ENCODE peak calls at places on chromosome 2, in six cellular contexts. H, E, K, P, T and B are unnamed samples. For H3K4me1, the result is how much of the 10 kb centered on the place peaks cover.

GRCh38 chr2:230944123-230944653 is 19.1 kb upstream of the GPR55 start:
- DNase-seq in H (no peak), E (no peak), K (peak), P (no peak), T (no peak), B (no peak)

GRCh38 chr2:197159681-197160211 is 150.8 kb downstream of the ANKRD44 start:
- DNase-seq in H (peak), E (peak), K (peak), P (no peak), T (peak), B (no peak)

GRCh38 chr2:197306024-197306690 is 4.4 kb downstream of the ANKRD44 start:
- DNase-seq in H (no peak), E (no peak), K (no peak), P (no peak), T (no peak), B (no peak)

GRCh38 chr2:25307949-25308557 is 33.7 kb downstream of the DNMT3A start:
- DNase-seq in H (no peak), E (no peak), K (no peak), P (no peak), T (no peak), B (no peak)

GRCh38 chr2:121303531-121304263 is 18.7 kb upstream of the TFCP2L1 start:
- DNase-seq in H (no peak), E (no peak), K (peak), P (no peak), T (no peak), B (no peak)

GRCh38 chr2:72629062-72629461 is 196.8 kb downstream of the EXOC6B start:
- DNase-seq in H (no peak), E (no peak), K (no peak), P (no peak), T (peak), B (no peak)

GRCh38 chr2:45786030-45786830 is 134.8 kb downstream of the PRKCE start:
- DNase-seq in H (no peak), E (no peak), K (no peak), P (no peak), T (no peak), B (no peak)

GRCh38 chr2:207558106-207558505 is 28.3 kb downstream of the CREB1 start:
- DNase-seq in H (peak), E (no peak), K (peak), P (no peak), T (peak), B (no peak)

GRCh38 chr2:178877874-178878273 is 70.7 kb upstream of the TTN start:
- DNase-seq in H (no peak), E (no peak), K (no peak), P (no peak), T (no peak), B (no peak)

GRCh38 chr2:178484245-178485041 is 4.2 kb downstream of the PLEKHA3 start:
- DNase-seq in H (peak), E (peak), K (peak), P (no peak), T (peak), B (no peak)

GRCh38 chr2:74416721-74417120 is 4.7 kb downstream of the C2orf81 start:
- DNase-seq in H (no peak), E (no peak), K (peak), P (no peak), T (no peak), B (no peak)

GRCh38 chr2:64565949-64566705 is 42.0 kb downstream of the AFTPH start:
- DNase-seq in H (no peak), E (no peak), K (no peak), P (no peak), T (no peak), B (no peak)

GRCh38 chr2:76958749-76959148 is 563.4 kb downstream of the LRRTM4 start:
- DNase-seq in H (no peak), E (no peak), K (no peak), P (no peak), T (peak), B (no peak)

GRCh38 chr2:197514754-197515153 is 1.1 kb upstream of the MOB4 start:
- DNase-seq in H (peak), E (no peak), K (no peak), P (no peak), T (no peak), B (no peak)

GRCh38 chr2:46326231-46326980 is 29.2 kb downstream of the EPAS1 start:
- DNase-seq in H (no peak), E (peak), K (no peak), P (no peak), T (no peak), B (no peak)

GRCh38 chr2:181678033-181678586 is 2.2 kb downstream of the NEUROD1 start:
- DNase-seq in H (peak), E (no peak), K (peak), P (peak), T (peak), B (peak)

GRCh38 chr2:148022882-148023281 is 2.0 kb downstream of the MBD5 start:
- DNase-seq in H (no peak), E (no peak), K (no peak), P (no peak), T (no peak), B (no peak)

GRCh38 chr2:85843543-85843942 is 45.2 kb downstream of the ST3GAL5 start:
- DNase-seq in H (no peak), E (no peak), K (no peak), P (no peak), T (no peak), B (no peak)

GRCh38 chr2:71830497-71831207 is 317.0 kb downstream of the CYP26B1 start:
- DNase-seq in H (no peak), E (no peak), K (no peak), P (no peak), T (peak), B (no peak)

GRCh38 chr2:241218131-241219029 is 29.9 kb downstream of the ANO7 start:
- DNase-seq in H (no peak), E (peak), K (peak), P (peak), T (no peak), B (peak)

GRCh38 chr2:128644745-128645256 is 326.1 kb upstream of the HS6ST1 start:
- DNase-seq in H (no peak), E (no peak), K (peak), P (no peak), T (peak), B (peak)

GRCh38 chr2:54084600-54084999 is 30.8 kb upstream of the ACYP2 start:
- DNase-seq in H (no peak), E (no peak), K (no peak), P (no peak), T (peak), B (no peak)

GRCh38 chr2:155298001-155298400 is 599.5 kb downstream of the KCNJ3 start:
- DNase-seq in H (no peak), E (no peak), K (no peak), P (no peak), T (no peak), B (no peak)

GRCh38 chr2:169363570-169364150 is 1.3 kb upstream of the LRP2 start:
- DNase-seq in H (no peak), E (no peak), K (peak), P (peak), T (peak), B (peak)

GRCh38 chr2:43766006-43766405 is 7.8 kb upstream of the DYNC2LI1 start:
- DNase-seq in H (no peak), E (peak), K (no peak), P (no peak), T (no peak), B (no peak)

GRCh38 chr2:156065912-156066311 is 266.6 kb downstream of the NR4A2 start:
- DNase-seq in H (no peak), E (no peak), K (no peak), P (no peak), T (no peak), B (no peak)

GRCh38 chr2:53594586-53594918 is 173.1 kb upstream of the CHAC2 start:
- DNase-seq in H (no peak), E (no peak), K (no peak), P (no peak), T (peak), B (no peak)

GRCh38 chr2:200796561-200796960 is 15.1 kb upstream of the BZW1 start:
- DNase-seq in H (no peak), E (no peak), K (no peak), P (no peak), T (no peak), B (no peak)

GRCh38 chr2:64023485-64024258 is 4.4 kb upstream of the VPS54 start:
- DNase-seq in H (no peak), E (no peak), K (peak), P (no peak), T (no peak), B (no peak)

GRCh38 chr2:219512524-219513216 is 1.6 kb upstream of the ASIC4 start:
- DNase-seq in H (no peak), E (no peak), K (no peak), P (no peak), T (no peak), B (no peak)

GRCh38 chr2:148184967-148185366 is 164.1 kb downstream of the MBD5 start:
- DNase-seq in H (no peak), E (no peak), K (no peak), P (no peak), T (no peak), B (no peak)

GRCh38 chr2:3197308-3197707 is 180.3 kb downstream of the EIPR1 start:
- DNase-seq in H (no peak), E (no peak), K (no peak), P (no peak), T (no peak), B (peak)

GRCh38 chr2:28702415-28702859 is 49.2 kb upstream of the PPP1CB start:
- DNase-seq in H (no peak), E (no peak), K (no peak), P (no peak), T (no peak), B (peak)

GRCh38 chr2:20186078-20186854 is 38.7 kb downstream of the SDC1 start:
- DNase-seq in H (peak), E (peak), K (peak), P (peak), T (no peak), B (no peak)

GRCh38 chr2:241564596-241565411 is 6.3 kb downstream of the BOK start:
- DNase-seq in H (no peak), E (no peak), K (peak), P (no peak), T (no peak), B (peak)

GRCh38 chr2:232117413-232117812 is 155.9 kb downstream of the DIS3L2 start:
- DNase-seq in H (no peak), E (no peak), K (no peak), P (no peak), T (no peak), B (no peak)
- TF ChIP-seq CTCF in H (no peak), E (no peak), K (no peak), P (no peak), T (no peak), B (no peak)

DNA sequence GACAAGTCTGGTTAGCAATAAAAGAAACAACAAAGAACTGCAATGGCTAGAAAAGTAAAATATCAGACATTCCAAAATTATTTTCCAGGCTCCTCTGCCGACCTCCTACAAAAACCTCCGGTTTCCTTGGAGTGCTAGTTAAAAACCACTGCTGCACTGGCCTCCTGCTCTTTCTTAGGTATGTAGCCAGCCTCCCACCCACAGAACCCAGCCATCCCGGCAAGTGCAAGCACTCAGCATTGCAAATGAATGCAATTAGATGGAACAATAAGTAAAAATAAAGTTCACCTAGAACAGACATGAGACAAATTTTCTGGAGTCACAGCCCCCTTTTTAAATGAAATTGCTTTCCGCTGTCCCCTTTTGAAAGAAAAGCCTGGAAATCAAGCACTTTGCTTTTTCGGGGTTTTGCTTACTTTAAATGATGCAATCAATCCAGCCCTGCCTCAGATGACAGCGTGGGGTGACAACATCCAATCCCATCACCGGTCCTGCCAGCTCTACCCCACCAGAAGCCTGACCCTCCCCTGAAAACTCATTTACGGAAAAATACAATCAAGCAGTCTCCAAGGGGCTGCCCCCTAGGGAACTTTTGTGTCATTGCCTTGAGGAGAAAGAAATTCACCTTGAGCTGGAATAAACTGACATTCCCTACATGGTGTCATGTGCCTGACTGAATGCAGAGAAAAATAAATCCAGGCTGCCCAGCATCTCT is 199.8 kb downstream of the EPHA4 start:
- DNase-seq in H (peak), E (no peak), K (peak), P (no peak), T (no peak), B (no peak)
- H3K4me3 ChIP-seq in H (no peak), E (no peak), K (no peak), P (no peak), T (no peak), B (no peak)

DNA sequence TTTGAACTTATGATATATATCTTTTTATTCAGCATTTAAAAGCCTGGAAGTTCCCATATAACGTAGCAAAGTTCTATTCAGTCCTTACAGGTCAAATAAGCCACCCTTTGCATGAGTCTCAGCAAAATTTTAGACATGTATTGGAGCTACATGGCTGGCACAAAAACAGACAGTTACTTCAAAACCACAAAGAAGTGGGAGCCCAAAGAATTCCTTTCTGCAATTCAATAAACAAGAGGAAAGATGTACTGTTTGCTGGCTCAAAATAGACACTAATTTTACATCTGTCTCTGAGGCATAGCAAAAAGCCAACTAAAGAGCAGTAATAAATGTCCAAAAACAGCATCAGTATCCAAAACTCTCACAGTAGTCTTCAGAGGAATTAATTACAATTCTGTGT is 87.0 kb downstream of the ZEB2 start:
- DNase-seq in H (no peak), E (no peak), K (no peak), P (no peak), T (no peak), B (no peak)
- H3K4me1 ChIP-seq in H (under half), E (under half), K (under half), P (under half), T (under half), B (half or more)

GRCh38 chr2:235793163-235793752 is 299.4 kb downstream of the AGAP1 start:
- DNase-seq in H (no peak), E (no peak), K (no peak), P (no peak), T (no peak), B (peak)
- TF ChIP-seq CTCF in H (peak), E (peak), K (peak), P (no peak), T (no peak), B (no peak)

DNA sequence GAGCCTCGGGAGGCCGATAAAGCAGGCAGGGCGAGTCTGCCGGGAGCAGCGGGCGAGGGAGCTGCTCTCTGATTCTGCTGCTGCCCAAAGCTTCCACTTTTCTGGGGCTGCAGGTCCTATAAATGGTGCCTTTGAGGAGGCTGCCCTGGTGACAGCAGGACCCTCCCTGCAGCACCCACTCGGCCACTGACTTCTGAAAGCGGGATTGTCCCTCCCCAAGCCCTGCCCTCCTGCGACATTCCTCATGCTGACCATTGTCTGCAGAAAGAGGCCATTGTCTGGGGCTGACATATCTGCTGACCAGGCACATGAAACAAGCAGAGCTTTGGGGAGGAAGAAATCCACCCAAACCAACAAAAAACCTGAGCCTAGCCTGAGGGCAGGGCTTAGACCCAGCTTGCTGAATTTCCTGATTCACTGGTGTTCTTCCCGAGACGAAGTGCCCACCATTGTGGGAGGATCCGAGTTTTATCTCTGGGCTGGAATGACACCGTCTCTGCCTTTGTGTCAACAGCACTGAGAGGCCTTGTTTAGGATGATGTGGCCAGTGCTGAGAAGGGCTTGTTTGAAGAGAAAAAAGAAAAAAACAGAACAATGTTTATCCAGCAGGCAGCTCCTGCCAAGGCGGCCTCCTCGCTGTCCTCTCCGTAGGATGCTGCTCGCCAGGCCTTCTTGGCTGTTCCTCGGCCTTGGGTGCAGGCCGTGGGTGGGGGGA is 129.7 kb downstream of the MYCN start:
- DNase-seq in H (no peak), E (no peak), K (no peak), P (no peak), T (no peak), B (no peak)
- H3K4me3 ChIP-seq in H (no peak), E (no peak), K (no peak), P (no peak), T (no peak), B (no peak)

GRCh38 chr2:42125887-42126594 is 43.1 kb upstream of the EML4 start:
- DNase-seq in H (peak), E (no peak), K (no peak), P (no peak), T (peak), B (no peak)

GRCh38 chr2:42127425-42128424 is 41.4 kb upstream of the EML4 start:
- DNase-seq in H (no peak), E (no peak), K (no peak), P (no peak), T (no peak), B (no peak)

GRCh38 chr2:42129947-42130346 is 39.2 kb upstream of the EML4 start:
- DNase-seq in H (no peak), E (no peak), K (no peak), P (no peak), T (no peak), B (no peak)

GRCh38 chr2:42129487-42129852 is 39.7 kb upstream of the EML4 start:
- DNase-seq in H (no peak), E (no peak), K (no peak), P (no peak), T (no peak), B (no peak)

GRCh38 chr2:42128731-42129486 is 40.2 kb upstream of the EML4 start:
- DNase-seq in H (peak), E (peak), K (no peak), P (no peak), T (peak), B (no peak)
- H3K4me1 ChIP-seq in H (under half), E (half or more), K (half or more), P (under half), T (under half), B (half or more)

GRCh38 chr2:185608799-185609198 is 129.8 kb upstream of the FSIP2 start:
- DNase-seq in H (peak), E (no peak), K (no peak), P (no peak), T (peak), B (no peak)
- TF ChIP-seq CTCF in H (peak), E (peak), K (no peak), P (peak), T (no peak), B (no peak)